ENCODE peak calls at places on chromosomes 5 and 9, in four cellular contexts. E is CD8-positive, alpha-beta T cell; C is Caco-2; U is heart right ventricle. L is an unnamed sample.

GRCh38 chr5:135759149-135759784 is 75.2 kb upstream of the SLC25A48 start:
- DNase-seq in C (no peak), U (no peak), E (no peak), L (no peak)

GRCh38 chr9:6675268-6675667 is 29.7 kb upstream of the GLDC start:
- DNase-seq in E (no peak), C (no peak), U (no peak), L (no peak)

GRCh38 chr9:87684627-87685204 is 41.2 kb upstream of the CTSL start:
- DNase-seq in E (no peak), C (peak; percentile 53), U (no peak), L (peak; percentile 16)

GRCh38 chr9:114304416-114305188 is 18.3 kb upstream of the ORM1 start:
- DNase-seq in E (no peak), U (no peak), C (no peak), L (no peak)

GRCh38 chr9:133090187-133090586 is 28.4 kb downstream of the CEL start:
- DNase-seq in C (no peak), E (no peak), U (no peak), L (no peak)

GRCh38 chr5:154110781-154111180 is 72.0 kb downstream of the MFAP3 start:
- DNase-seq in E (no peak), U (no peak), C (no peak), L (no peak)

GRCh38 chr9:101904845-101905244 is 166.4 kb upstream of the GRIN3A start:
- DNase-seq in U (no peak), C (no peak), E (no peak), L (no peak)

GRCh38 chr9:21135736-21136135 is 5.9 kb downstream of the IFNW1 start:
- DNase-seq in E (no peak), C (no peak), U (no peak), L (no peak)

GRCh38 chr5:61409568-61409967 is 77.5 kb downstream of the ZSWIM6 start:
- DNase-seq in C (peak; percentile 35), E (no peak), U (no peak), L (no peak)

GRCh38 chr5:60842859-60843692 is 993 bp downstream of the ELOVL7 start:
- DNase-seq in C (peak; percentile 42), E (no peak), U (no peak), L (no peak)

GRCh38 chr5:136040746-136041415 is 12.1 kb downstream of the TGFBI start:
- DNase-seq in C (no peak), E (no peak), U (no peak), L (no peak)

GRCh38 chr9:77933019-77933418 is 98.6 kb downstream of the GNAQ start:
- DNase-seq in C (no peak), U (no peak), E (no peak), L (no peak)

GRCh38 chr9:86350006-86350755 is 4.0 kb downstream of the TUT7 start:
- DNase-seq in E (no peak), U (no peak), C (no peak), L (no peak)

GRCh38 chr5:169440107-169440701 is 139.3 kb upstream of the SLIT3 start:
- DNase-seq in C (peak; percentile 57), E (no peak), U (no peak), L (no peak)

GRCh38 chr5:169443249-169443784 is 140.3 kb upstream of the SPDL1 start:
- DNase-seq in C (peak; percentile 53), E (no peak), U (no peak), L (no peak)

GRCh38 chr5:169439362-169439761 is 138.4 kb upstream of the SLIT3 start:
- DNase-seq in U (no peak), C (no peak), E (no peak), L (no peak)

GRCh38 chr5:169445191-169445590 is 138.4 kb upstream of the SPDL1 start:
- DNase-seq in E (no peak), U (no peak), C (no peak), L (no peak)

GRCh38 chr5:169442354-169443248 is 141.0 kb upstream of the SPDL1 start:
- DNase-seq in E (no peak), C (no peak), U (no peak), L (no peak)
- H3K4me3 ChIP-seq in E (no peak overlapping the region), C (no peak overlapping the region), U (no peak overlapping the region), L (no peak overlapping the region)

GRCh38 chr5:124079062-124079461 is 567.1 kb downstream of the CSNK1G3 start:
- DNase-seq in C (no peak), E (no peak), U (no peak), L (no peak)
- H3K4me3 ChIP-seq in C (no peak overlapping the region), E (no peak overlapping the region), U (no peak overlapping the region), L (no peak overlapping the region)

GRCh38 chr9:130174025-130174424 is 1.8 kb downstream of the NCS1 start:
- DNase-seq in C (no peak), E (no peak), U (no peak), L (no peak)
- H3K4me3 ChIP-seq in C (no peak overlapping the region), E (no peak overlapping the region), U (no peak overlapping the region), L (no peak overlapping the region)

GRCh38 chr5:149425729-149426128 is 46.6 kb upstream of the IL17B start:
- DNase-seq in E (no peak), U (no peak), C (no peak), L (no peak)

GRCh38 chr5:149422429-149423286 is 43.6 kb upstream of the IL17B start:
- DNase-seq in U (peak; percentile 75), E (no peak), C (no peak), L (no peak)

GRCh38 chr5:149426931-149427330 is 47.8 kb upstream of the IL17B start:
- DNase-seq in E (no peak), U (no peak), C (no peak), L (no peak)

GRCh38 chr5:149423287-149424268 is 44.5 kb upstream of the IL17B start:
- DNase-seq in C (no peak), E (no peak), U (peak; percentile 59), L (no peak)

DNA sequence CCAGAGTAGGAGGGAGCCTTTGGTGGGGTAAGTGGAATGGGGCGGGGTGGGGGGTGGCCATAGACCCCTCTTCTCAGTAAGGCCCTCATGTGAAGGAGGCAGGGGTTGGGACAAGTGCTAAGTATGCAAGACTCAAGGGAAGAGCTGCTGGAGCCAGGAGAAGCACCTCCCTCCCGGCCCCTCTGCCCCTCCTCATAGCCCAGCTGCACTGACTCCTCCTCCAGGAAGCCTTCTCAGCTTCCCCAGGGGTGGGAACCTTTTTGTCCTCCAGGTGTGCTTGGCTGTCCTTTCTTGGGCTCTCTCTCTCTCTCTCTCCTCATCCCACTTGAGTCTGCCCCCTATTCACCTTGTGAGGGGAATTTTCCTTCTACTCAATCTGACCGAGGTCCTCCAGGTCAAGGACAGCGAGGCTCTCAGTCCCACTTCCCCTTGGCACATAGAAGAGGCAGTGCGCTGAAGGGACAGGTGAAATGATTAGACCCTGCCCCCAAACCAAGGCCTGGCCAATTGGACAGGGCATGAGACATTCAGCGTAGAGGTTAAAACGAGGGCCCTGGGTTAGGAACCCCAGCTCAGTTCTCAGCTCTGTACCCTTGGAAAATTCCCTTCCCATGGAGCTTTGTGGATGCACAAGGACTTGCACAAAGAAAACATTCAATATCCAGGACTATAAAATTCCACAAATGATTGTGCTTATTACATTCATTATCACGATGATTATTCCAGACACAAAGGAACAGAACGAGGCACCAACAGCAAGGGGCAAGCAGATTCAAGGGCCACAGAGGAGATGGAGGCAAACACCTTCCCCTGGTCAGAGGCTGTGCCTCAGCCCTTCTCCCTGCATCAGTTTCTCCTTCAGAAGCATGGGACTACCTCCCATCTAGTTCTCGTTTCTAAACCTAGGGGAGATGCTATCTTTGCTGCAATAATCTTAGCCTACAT is 45.6 kb upstream of the IL17B start:
- DNase-seq in C (no peak), E (no peak), U (no peak), L (no peak)
- H3K4me3 ChIP-seq in C (no peak overlapping the region), E (no peak overlapping the region), U (peak overlapping the region; percentile 44), L (no peak overlapping the region)

GRCh38 chr9:137198748-137199276 is 1.7 kb downstream of the TPRN start:
- DNase-seq in U (no peak), E (no peak), C (no peak), L (no peak)
- H3K4me3 ChIP-seq in U (peak overlapping the region; percentile 72), E (no peak overlapping the region), C (peak overlapping the region; percentile 49), L (no peak overlapping the region)

GRCh38 chr5:32325067-32325466 is 12.3 kb upstream of the MTMR12 start:
- DNase-seq in U (no peak), E (no peak), C (no peak), L (no peak)
- H3K4me3 ChIP-seq in U (no peak overlapping the region), E (no peak overlapping the region), C (no peak overlapping the region), L (no peak overlapping the region)

GRCh38 chr9:129151469-129151868 is 26.6 kb downstream of the IER5L start:
- DNase-seq in C (no peak), E (no peak), U (no peak), L (no peak)
- H3K4me3 ChIP-seq in C (no peak overlapping the region), E (no peak overlapping the region), U (no peak overlapping the region), L (no peak overlapping the region)

GRCh38 chr5:78971998-78972397 is 13.1 kb downstream of the ARSB start:
- DNase-seq in U (no peak), C (no peak), E (no peak), L (no peak)
- H3K4me3 ChIP-seq in U (no peak overlapping the region), C (no peak overlapping the region), E (no peak overlapping the region), L (no peak overlapping the region)

DNA sequence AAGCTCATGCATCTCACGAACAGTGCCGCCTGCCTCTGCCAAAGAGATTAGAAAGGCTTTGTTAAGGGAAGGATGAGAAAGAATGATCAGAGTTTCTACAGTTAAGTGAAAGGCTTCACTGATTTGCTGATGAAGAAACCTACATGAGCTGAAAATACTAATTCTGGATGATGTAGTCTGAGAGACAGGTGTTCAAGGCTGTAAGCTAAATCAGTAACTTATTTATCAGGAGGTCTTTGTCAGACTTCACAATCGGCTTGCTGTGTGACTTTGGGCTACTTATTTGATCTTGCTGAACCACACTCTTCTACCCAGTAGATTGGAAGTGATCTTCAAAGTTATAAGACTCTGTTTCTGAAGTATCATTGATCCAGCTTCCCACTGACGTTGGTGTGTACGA is 264.2 kb downstream of the RAB3C start:
- DNase-seq in E (no peak), C (no peak), U (no peak), L (no peak)
- H3K4me3 ChIP-seq in E (no peak overlapping the region), C (no peak overlapping the region), U (no peak overlapping the region), L (no peak overlapping the region)

GRCh38 chr9:81588148-81588874 is 101.0 kb downstream of the TLE1 start:
- DNase-seq in E (no peak), C (peak; percentile 8), U (no peak), L (no peak)
- H3K4me3 ChIP-seq in E (no peak overlapping the region), C (no peak overlapping the region), U (no peak overlapping the region), L (no peak overlapping the region)

L was measured in iPS DF 6.9.